ENCODE peak calls at places on chromosomes 5 and 9, in ten cellular contexts. F is fibroblast of lung; D is stimulated activated CD4-positive, alpha-beta T cell treated with anti-CD3 and anti-CD28 coated beads, Interleukin-1b, Interleukin-23, amount 100 ng/mL, for 24 hours; S is activated CD4-positive, alpha-beta T cell treated with anti-CD3 and anti-CD28 coated beads for 24 hours; G is frontal cortex; T is IMR-90; A is HEK293T; M is T-helper 9 cell; Q is T1000; W is GM10248. V is an unnamed sample.

GRCh38 chr5:160925281-160925680 is 73.3 kb upstream of the ATP10B start:
- DNase-seq in F (no peak), D (no peak), S (no peak), G (no peak), T (no peak), A (no peak), M (no peak), Q (no peak), W (no peak), V (no peak)

GRCh38 chr9:131303702-131304101 is 14.2 kb downstream of the PLPP7 start:
- DNase-seq in F (no peak), D (no peak), S (no peak), G (no peak), T (no peak), A (no peak), M (no peak), Q (no peak), W (no peak), V (no peak)

GRCh38 chr5:139419793-139420192 is 15.9 kb upstream of the SPATA24 start:
- DNase-seq in F (no peak), D (no peak), S (no peak), G (no peak), T (no peak), A (no peak), M (no peak), Q (no peak), W (no peak), V (no peak)

GRCh38 chr5:136446565-136446964 is 81.2 kb upstream of the TRPC7 start:
- DNase-seq in F (no peak), D (no peak), S (no peak), G (no peak), T (no peak), A (no peak), M (no peak), Q (no peak), W (no peak), V (no peak)

GRCh38 chr5:154757647-154758406 is 2.6 kb downstream of the LARP1 start:
- DNase-seq in F (no peak), D (no peak), S (peak), G (no peak), T (peak), A (no peak), M (peak), Q (no peak), W (no peak), V (no peak)

GRCh38 chr5:83564069-83564749 is 92.7 kb downstream of the VCAN start:
- DNase-seq in F (peak), D (no peak), S (no peak), G (peak), T (peak), A (peak), M (no peak), Q (no peak), W (peak), V (peak)

GRCh38 chr5:173851595-173852248 is 36.4 kb upstream of the CPEB4 start:
- DNase-seq in F (no peak), D (no peak), S (no peak), G (no peak), T (no peak), A (no peak), M (no peak), Q (no peak), W (no peak), V (no peak)

GRCh38 chr9:120184266-120184665 is 395.7 kb downstream of the CDK5RAP2 start:
- DNase-seq in F (no peak), D (no peak), S (no peak), G (no peak), T (no peak), A (no peak), M (no peak), Q (no peak), W (no peak), V (no peak)

GRCh38 chr5:14208071-14209021 is 65.2 kb downstream of the TRIO start:
- DNase-seq in F (peak), D (no peak), S (no peak), G (no peak), T (peak), A (no peak), M (no peak), Q (no peak), W (peak), V (no peak)

GRCh38 chr5:149761461-149761860 is 31.4 kb downstream of the PPARGC1B start:
- DNase-seq in F (no peak), D (no peak), S (no peak), G (no peak), T (no peak), A (no peak), M (no peak), Q (no peak), W (no peak), V (no peak)

GRCh38 chr9:132857031-132857430 is 21.1 kb downstream of the AK8 start:
- DNase-seq in F (peak), D (no peak), S (no peak), G (no peak), T (peak), A (no peak), M (no peak), Q (no peak), W (no peak), V (no peak)

GRCh38 chr9:13588151-13589043 is 308.9 kb upstream of the MPDZ start:
- DNase-seq in F (peak), D (no peak), S (no peak), G (no peak), T (no peak), A (peak), M (no peak), Q (no peak), W (no peak), V (no peak)

GRCh38 chr9:135561391-135562234 is at the start of gene PAEP:
- DNase-seq in F (no peak), D (no peak), S (no peak), G (no peak), T (no peak), A (no peak), M (no peak), Q (no peak), W (no peak), V (no peak)

GRCh38 chr5:147551677-147552076 is 41.8 kb upstream of the DPYSL3 start:
- DNase-seq in F (no peak), D (no peak), S (no peak), G (no peak), T (peak), A (no peak), M (no peak), Q (no peak), W (no peak), V (no peak)

V was measured in DMS 273 treated with DMSO at 0.1 percent for 48 hours.